ENCODE peak calls at places on chromosomes 3 and 15, in seven cellular contexts. D, I, W, M, S, V and E are unnamed samples.

GRCh38 chr15:35713733-35714132 is 167.8 kb upstream of the DPH6 start:
- DNase-seq in V (no peak), M (peak), D (no peak), I (no peak), S (peak), W (no peak), E (no peak)

GRCh38 chr3:154749514-154749913 is 319.5 kb upstream of the GPR149 start:
- DNase-seq in S (no peak), V (no peak), D (no peak), M (no peak), I (no peak), W (no peak), E (no peak)

GRCh38 chr3:46496745-46497555 is 826 bp upstream of the RTP3 start:
- DNase-seq in S (no peak), V (peak), W (peak), I (no peak), D (no peak), M (no peak), E (no peak)

GRCh38 chr3:90007786-90008499 is 900.5 kb downstream of the EPHA3 start:
- DNase-seq in D (no peak), M (no peak), W (no peak), S (no peak), I (no peak), V (no peak), E (peak)

GRCh38 chr3:152270944-152271343 is 2.2 kb downstream of the MBNL1 start:
- DNase-seq in I (no peak), D (no peak), M (no peak), V (no peak), S (no peak), W (no peak), E (no peak)

GRCh38 chr15:38085931-38086562 is 151.6 kb downstream of the TMCO5A start:
- DNase-seq in I (no peak), S (no peak), D (peak), W (no peak), V (peak), M (peak), E (no peak)

GRCh38 chr3:112308151-112308911 is 14.3 kb upstream of the SLC9C1 start:
- DNase-seq in M (no peak), V (no peak), D (peak), S (no peak), I (no peak), W (no peak), E (no peak)

GRCh38 chr15:68558318-68559305 is 20.2 kb upstream of the CORO2B start:
- DNase-seq in M (no peak), V (no peak), D (no peak), W (peak), I (no peak), S (no peak), E (no peak)

GRCh38 chr3:197151562-197151961 is 121.9 kb upstream of the MELTF start:
- DNase-seq in I (no peak), W (peak), M (peak), V (no peak), S (no peak), D (peak), E (no peak)

GRCh38 chr3:129007792-129008191 is 6.7 kb downstream of the EFCC1 start:
- DNase-seq in D (no peak), M (no peak), V (no peak), I (no peak), S (no peak), W (no peak), E (no peak)

GRCh38 chr15:38758001-38758400 is 193.4 kb upstream of the RASGRP1 start:
- DNase-seq in I (no peak), W (no peak), V (no peak), S (no peak), D (peak), M (peak), E (no peak)

GRCh38 chr3:189563841-189564563 is 67.2 kb upstream of the TP63 start:
- DNase-seq in W (no peak), D (peak), M (peak), S (peak), I (no peak), V (peak), E (no peak)

GRCh38 chr3:198090795-198091194 is 130.8 kb downstream of the LMLN start:
- DNase-seq in D (no peak), S (no peak), W (no peak), V (no peak), I (no peak), M (no peak), E (no peak)

GRCh38 chr3:152622813-152623167 is 212.1 kb upstream of the P2RY1 start:
- DNase-seq in I (no peak), S (no peak), D (no peak), W (no peak), M (no peak), V (no peak), E (no peak)

GRCh38 chr3:15292765-15293522 is 39.4 kb downstream of the SH3BP5 start:
- DNase-seq in M (peak), S (no peak), I (no peak), D (no peak), W (no peak), V (no peak), E (no peak)

GRCh38 chr15:99439524-99439835 is 126.3 kb upstream of the MEF2A start:
- DNase-seq in W (no peak), S (no peak), I (peak), V (no peak), D (no peak), M (no peak), E (no peak)

GRCh38 chr3:149042766-149043386 is 43.5 kb downstream of the HLTF start:
- DNase-seq in I (no peak), W (no peak), S (no peak), V (peak), D (no peak), M (peak), E (no peak)

GRCh38 chr3:196757876-196758739 is 18.5 kb downstream of the PAK2 start:
- DNase-seq in V (no peak), D (peak), M (peak), W (no peak), I (no peak), S (no peak), E (no peak)

GRCh38 chr3:11692251-11692813 is 48.6 kb upstream of the VGLL4 start:
- DNase-seq in W (no peak), D (no peak), S (no peak), V (no peak), M (no peak), I (no peak), E (no peak)

GRCh38 chr15:43276563-43277200 is 10.0 kb upstream of the TGM5 start:
- DNase-seq in I (no peak), D (no peak), M (no peak), S (no peak), V (no peak), W (no peak), E (no peak)

GRCh38 chr15:51982013-51982769 is 10.6 kb upstream of the LEO1 start:
- DNase-seq in V (peak), M (peak), W (peak), I (no peak), S (no peak), D (peak), E (no peak)

GRCh38 chr15:71093089-71094024 is 21.9 kb upstream of the THSD4 start:
- DNase-seq in D (no peak), W (peak), V (no peak), M (peak), I (no peak), S (no peak), E (no peak)

GRCh38 chr15:71103102-71103676 is 12.1 kb upstream of the THSD4 start:
- DNase-seq in S (no peak), V (no peak), M (peak), I (no peak), W (peak), D (no peak), E (peak)

GRCh38 chr3:108473711-108474110 is 36.7 kb downstream of the MYH15 start:
- DNase-seq in W (no peak), S (no peak), D (no peak), M (no peak), V (no peak), I (no peak), E (no peak)

GRCh38 chr3:161475905-161476304 is 20.7 kb upstream of the OTOL1 start:
- DNase-seq in S (no peak), V (no peak), I (no peak), D (no peak), W (peak), M (no peak), E (no peak)

GRCh38 chr3:167148121-167148520 is 232.0 kb downstream of the ZBBX start:
- DNase-seq in W (no peak), V (no peak), M (no peak), S (no peak), I (no peak), D (no peak), E (no peak)

DNA sequence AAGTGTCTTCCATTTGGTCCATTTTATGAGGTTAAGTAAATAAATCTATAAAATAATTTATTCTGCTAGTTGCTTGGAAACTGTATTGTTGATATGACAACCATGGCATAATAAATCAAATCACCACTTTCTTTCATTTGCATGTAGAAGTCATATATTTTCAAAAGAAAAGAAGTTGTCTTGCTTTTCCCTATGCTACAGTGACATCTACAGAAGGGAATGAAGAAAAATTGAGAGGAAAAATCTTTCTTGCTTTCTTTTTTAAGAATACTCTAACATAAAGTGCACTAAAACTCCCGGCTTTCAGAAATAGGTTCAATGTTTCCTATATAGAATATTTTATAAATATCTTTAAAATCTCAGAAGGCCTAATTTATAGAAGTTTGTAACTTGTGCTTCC is 228.4 kb downstream of the ZBBX start:
- DNase-seq in I (no peak), V (no peak), M (no peak), D (no peak), W (no peak), S (no peak), E (no peak)
- TF ChIP-seq CTCF in I (no peak), V (no peak), M (no peak), D (no peak), W (no peak), S (no peak), E (peak)

GRCh38 chr3:99134996-99135395 is 233.5 kb upstream of the DCBLD2 start:
- DNase-seq in S (no peak), W (no peak), V (no peak), I (no peak), D (no peak), M (no peak), E (no peak)
- TF ChIP-seq CTCF in S (no peak), W (no peak), V (no peak), I (no peak), D (no peak), M (no peak), E (no peak)

GRCh38 chr15:77905301-77905920 is 172.1 kb downstream of the TBC1D2B start:
- DNase-seq in M (no peak), D (no peak), S (no peak), V (no peak), W (no peak), I (no peak), E (no peak)

GRCh38 chr15:77904901-77905300 is 172.6 kb downstream of the TBC1D2B start:
- DNase-seq in V (no peak), I (no peak), D (no peak), W (no peak), M (no peak), S (no peak), E (no peak)

GRCh38 chr15:77904436-77904821 is 173.1 kb downstream of the TBC1D2B start:
- DNase-seq in D (no peak), V (no peak), W (no peak), M (no peak), I (no peak), S (no peak), E (no peak)

GRCh38 chr15:77909131-77909940 is 168.2 kb downstream of the TBC1D2B start:
- DNase-seq in D (no peak), M (no peak), I (no peak), W (no peak), S (no peak), V (no peak), E (no peak)

GRCh38 chr15:77907824-77908751 is 169.4 kb downstream of the TBC1D2B start:
- DNase-seq in W (no peak), V (peak), D (no peak), S (no peak), I (no peak), M (peak), E (no peak)
- TF ChIP-seq CTCF in W (no peak), V (peak), D (peak), S (peak), I (no peak), M (peak), E (peak)

GRCh38 chr15:101017935-101018849 is 99.0 kb downstream of the LRRK1 start:
- DNase-seq in W (no peak), V (no peak), M (no peak), S (no peak), D (no peak), I (no peak), E (no peak)

GRCh38 chr15:101016581-101016980 is 97.4 kb downstream of the LRRK1 start:
- DNase-seq in I (no peak), S (no peak), M (no peak), D (no peak), V (no peak), W (no peak), E (no peak)

GRCh38 chr15:101019351-101019750 is 100.2 kb downstream of the LRRK1 start:
- DNase-seq in M (no peak), V (no peak), D (no peak), I (no peak), S (no peak), W (no peak), E (no peak)

GRCh38 chr15:101014921-101015841 is 96.0 kb downstream of the LRRK1 start:
- DNase-seq in W (peak), M (peak), D (no peak), V (peak), I (peak), S (no peak), E (peak)

GRCh38 chr15:101017041-101017754 is 98.0 kb downstream of the LRRK1 start:
- DNase-seq in D (no peak), W (peak), M (no peak), S (no peak), V (no peak), I (no peak), E (no peak)
- TF ChIP-seq CTCF in D (no peak), W (no peak), M (peak), S (peak), V (no peak), I (peak), E (no peak)

DNA sequence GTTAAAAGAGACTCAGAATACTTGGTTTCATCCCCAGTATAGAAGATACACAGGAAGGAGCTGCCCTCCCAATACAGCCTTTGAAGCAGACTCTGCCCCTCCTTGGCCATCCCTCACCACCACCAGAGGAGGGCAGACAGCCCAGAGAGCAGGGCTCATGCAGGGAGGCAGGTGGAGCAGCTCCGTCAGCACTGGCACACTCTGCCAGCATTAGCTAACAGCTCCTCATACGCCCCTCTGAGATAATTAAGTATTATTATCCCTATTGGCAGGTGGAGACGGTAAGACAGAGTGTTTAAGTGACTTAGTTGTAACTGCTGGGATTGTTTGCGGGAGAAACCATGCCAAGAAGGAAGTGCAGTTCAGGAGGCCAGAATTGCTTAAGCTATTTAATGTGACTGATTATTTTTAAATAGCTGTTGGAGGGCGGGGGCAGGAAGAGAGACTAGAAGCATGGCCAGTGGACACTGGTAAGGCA is 434.0 kb downstream of the EPHB1 start:
- DNase-seq in V (no peak), S (no peak), D (no peak), M (no peak), I (no peak), W (peak), E (no peak)
- TF ChIP-seq CTCF in V (no peak), S (no peak), D (no peak), M (no peak), I (peak), W (no peak), E (peak)

GRCh38 chr3:127032296-127032990 is 49.5 kb downstream of the PLXNA1 start:
- DNase-seq in M (no peak), V (no peak), W (no peak), D (no peak), S (no peak), I (no peak), E (no peak)
- TF ChIP-seq CTCF in M (no peak), V (no peak), W (no peak), D (no peak), S (no peak), I (no peak), E (no peak)

GRCh38 chr3:71063768-71064287 is 519.7 kb downstream of the FOXP1 start:
- DNase-seq in I (no peak), D (no peak), S (no peak), M (no peak), W (peak), V (no peak), E (peak)

GRCh38 chr3:71062920-71063767 is 520.4 kb downstream of the FOXP1 start:
- DNase-seq in M (no peak), V (no peak), I (no peak), D (no peak), S (no peak), W (no peak), E (no peak)

GRCh38 chr3:71065764-71066013 is 517.8 kb downstream of the FOXP1 start:
- DNase-seq in I (no peak), M (no peak), S (no peak), D (no peak), W (no peak), V (no peak), E (no peak)

GRCh38 chr3:71064976-71065763 is 518.4 kb downstream of the FOXP1 start:
- DNase-seq in V (peak), I (peak), W (peak), D (no peak), M (no peak), S (no peak), E (peak)

GRCh38 chr3:71064288-71064975 is 519.1 kb downstream of the FOXP1 start:
- DNase-seq in M (no peak), S (no peak), V (peak), D (no peak), W (peak), I (peak), E (no peak)
- TF ChIP-seq CTCF in M (no peak), S (no peak), V (no peak), D (no peak), W (no peak), I (peak), E (peak)

GRCh38 chr15:44550256-44550655 is 13.3 kb downstream of the EIF3J start:
- DNase-seq in D (no peak), I (no peak), W (no peak), M (peak), S (no peak), V (no peak), E (no peak)
- TF ChIP-seq CTCF in D (peak), I (peak), W (no peak), M (peak), S (no peak), V (no peak), E (peak)